ENCODE peak calls at places on chromosomes 16 and 17, in eight cellular contexts. V is left colon; W is iris pigment epithelial cell; O is activated CD4-positive, alpha-beta T cell treated with anti-CD3 and anti-CD28 coated beads, Interleukin-2, amount 50 U/mL, for 1 hour; H is T47D; Q is stimulated activated CD4-positive, alpha-beta T cell treated with anti-CD3 and anti-CD28 coated beads, Interleukin-4, amount 100 ng/mL, for 48 hours; X is fibroblast of lung; I is iPS DF 6.9. C is an unnamed sample.
A peak's percentile ranks its signal among the peaks of the same experiment; 100 is the strongest.

GRCh38 chr16:8026450-8026849 is 563.9 kb downstream of the TMEM114 start:
- DNase-seq in V (no peak), W (no peak), O (no peak), H (peak; percentile 70), Q (no peak), X (no peak), I (peak; percentile 20), C (no peak)

GRCh38 chr16:83015871-83016270 is 389.1 kb downstream of the CDH13 start:
- DNase-seq in V (no peak), W (no peak), O (no peak), H (no peak), Q (no peak), X (no peak), I (no peak), C (peak; percentile 41)

GRCh38 chr16:11612110-11612981 is 25.6 kb upstream of the LITAF start:
- DNase-seq in V (peak; percentile 91), W (peak; percentile 45), O (no peak), H (peak; percentile 98), Q (no peak), X (peak; percentile 37), I (no peak), C (no peak)

GRCh38 chr16:54928016-54928356 is 2.7 kb upstream of the IRX5 start:
- DNase-seq in V (no peak), W (peak; percentile 44), O (no peak), H (peak; percentile 69), Q (no peak), X (peak; percentile 34), I (no peak), C (no peak)

GRCh38 chr17:17021194-17021863 is 20.9 kb upstream of the MPRIP start:
- DNase-seq in V (no peak), W (no peak), O (no peak), H (no peak), Q (no peak), X (peak; percentile 70), I (no peak), C (no peak)

GRCh38 chr16:4944333-4945281 is 7.7 kb upstream of the PPL start:
- DNase-seq in V (peak; percentile 85), W (peak; percentile 94), O (no peak), H (peak; percentile 81), Q (no peak), X (peak; percentile 97), I (no peak), C (no peak)

GRCh38 chr16:24639769-24640168 is 89.7 kb upstream of the TNRC6A start:
- DNase-seq in V (no peak), W (no peak), O (no peak), H (no peak), Q (no peak), X (no peak), I (no peak), C (no peak)

GRCh38 chr17:78707016-78707415 is 75.1 kb downstream of the CYTH1 start:
- DNase-seq in V (no peak), W (peak; percentile 64), O (no peak), H (no peak), Q (no peak), X (peak; percentile 53), I (no peak), C (no peak)

GRCh38 chr16:56889206-56889605 is 24.2 kb downstream of the SLC12A3 start:
- DNase-seq in V (no peak), W (no peak), O (no peak), H (peak; percentile 34), Q (no peak), X (no peak), I (no peak), C (no peak)

GRCh38 chr16:4927661-4928060 is 9.3 kb downstream of the PPL start:
- DNase-seq in V (no peak), W (no peak), O (no peak), H (no peak), Q (no peak), X (no peak), I (no peak), C (no peak)

GRCh38 chr17:79848370-79848766 is 9.1 kb upstream of the CBX4 start:
- DNase-seq in V (no peak), W (no peak), O (no peak), H (no peak), Q (no peak), X (no peak), I (no peak), C (no peak)

GRCh38 chr17:9273334-9274118 is 252.2 kb downstream of the NTN1 start:
- DNase-seq in V (no peak), W (no peak), O (no peak), H (no peak), Q (no peak), X (peak; percentile 51), I (no peak), C (no peak)

GRCh38 chr16:56860226-56861020 is 4.6 kb upstream of the SLC12A3 start:
- DNase-seq in V (no peak), W (no peak), O (peak; percentile 43), H (no peak), Q (peak; percentile 6), X (peak; percentile 12), I (no peak), C (no peak)

GRCh38 chr16:11316331-11317015 is 28.8 kb upstream of the RMI2 start:
- DNase-seq in V (no peak), W (no peak), O (no peak), H (no peak), Q (no peak), X (peak; percentile 59), I (no peak), C (no peak)

GRCh38 chr17:78127240-78127887 is 1.2 kb downstream of the TMC6 start:
- DNase-seq in V (peak; percentile 82), W (no peak), O (peak; percentile 56), H (peak; percentile 66), Q (no peak), X (no peak), I (no peak), C (no peak)

GRCh38 chr17:80118601-80119270 is 17.4 kb downstream of the GAA start:
- DNase-seq in V (no peak), W (no peak), O (no peak), H (no peak), Q (no peak), X (no peak), I (no peak), C (no peak)

GRCh38 chr17:81890447-81891302 is 711 bp downstream of the ALYREF start:
- DNase-seq in V (no peak), W (peak; percentile 10), O (no peak), H (no peak), Q (no peak), X (no peak), I (no peak), C (no peak)

GRCh38 chr17:76547642-76548202 is 7.9 kb downstream of the PRCD start:
- DNase-seq in V (no peak), W (no peak), O (no peak), H (no peak), Q (no peak), X (no peak), I (no peak), C (no peak)

GRCh38 chr17:27543464-27543856 is 87.2 kb downstream of the KSR1 start:
- DNase-seq in V (no peak), W (no peak), O (no peak), H (no peak), Q (no peak), X (no peak), I (no peak), C (no peak)